ENCODE peak calls at places on chromosomes 2 and 18, in ten cellular contexts. V is CD4-positive, alpha-beta T cell; E is Caki2; S is DMS 273 treated with DMSO at 0.1 percent for 48 hours; P is tibial nerve; I is NCI-H1105 treated with DMSO at 0.1 percent for 48 hours; W is activated T-cell treated with anti-CD3 and anti-CD28 coated beads for 1 hour; Z is Ammon's horn; D is colonic mucosa; B is memory B cell. Q is an unnamed sample.

GRCh38 chr2:168999668-169000213 is 31.4 kb downstream of the ABCB11 start:
- DNase-seq in B (no peak), V (no peak), S (no peak), Z (no peak), E (no peak), D (no peak), P (no peak), I (no peak), W (no peak), Q (no peak)

GRCh38 chr2:121400206-121400605 is 115.2 kb upstream of the TFCP2L1 start:
- DNase-seq in S (no peak), E (no peak), B (no peak), P (no peak), V (no peak), I (no peak), W (no peak), D (no peak), Z (no peak), Q (no peak)

GRCh38 chr18:76098728-76099514 is 396.1 kb downstream of the ZNF516 start:
- DNase-seq in V (no peak), S (no peak), D (no peak), Z (peak), W (no peak), B (no peak), P (no peak), E (no peak), I (no peak), Q (no peak)

GRCh38 chr2:68432696-68433658 is 34.1 kb downstream of the FBXO48 start:
- DNase-seq in Z (no peak), P (no peak), I (no peak), D (no peak), B (no peak), W (no peak), E (no peak), V (no peak), S (no peak), Q (no peak)

GRCh38 chr18:75531212-75531850 is 103.8 kb upstream of the SMIM21 start:
- DNase-seq in V (no peak), D (no peak), I (no peak), W (no peak), Z (no peak), P (no peak), B (no peak), S (no peak), E (no peak), Q (no peak)

GRCh38 chr2:147364597-147364996 is 480.2 kb upstream of the ACVR2A start:
- DNase-seq in I (no peak), W (no peak), P (no peak), D (no peak), Z (no peak), V (no peak), B (no peak), E (no peak), S (no peak), Q (peak)

GRCh38 chr18:50944245-50944917 is 23.5 kb upstream of the ELAC1 start:
- DNase-seq in S (no peak), Z (peak), I (no peak), V (no peak), E (no peak), D (no peak), P (peak), W (no peak), B (no peak), Q (no peak)

GRCh38 chr2:18435425-18436037 is 124.9 kb downstream of the RDH14 start:
- DNase-seq in D (peak), W (no peak), Z (peak), B (no peak), V (no peak), S (no peak), E (peak), P (peak), I (peak), Q (peak)

GRCh38 chr2:8714283-8714682 is 32.4 kb downstream of the ID2 start:
- DNase-seq in W (no peak), Z (no peak), V (no peak), B (no peak), E (no peak), D (no peak), S (no peak), I (no peak), P (no peak), Q (no peak)

GRCh38 chr2:7097353-7097895 is 180.2 kb downstream of the RNF144A start:
- DNase-seq in W (peak), D (peak), P (peak), V (peak), S (peak), I (peak), B (peak), Z (peak), E (peak), Q (peak)

GRCh38 chr2:12169721-12170120 is 423.3 kb downstream of the LPIN1 start:
- DNase-seq in V (no peak), D (no peak), E (no peak), Z (peak), P (peak), W (no peak), I (no peak), B (no peak), S (no peak), Q (no peak)

GRCh38 chr18:34847408-34847807 is 137.3 kb downstream of the DTNA start:
- DNase-seq in E (no peak), V (no peak), S (no peak), Z (no peak), D (no peak), W (no peak), P (no peak), B (no peak), I (no peak), Q (no peak)

GRCh38 chr2:223203971-223204370 is 152.0 kb downstream of the KCNE4 start:
- DNase-seq in W (no peak), V (no peak), P (no peak), I (no peak), D (no peak), E (no peak), Z (no peak), S (no peak), B (no peak), Q (no peak)

GRCh38 chr2:6401301-6401700 is 464.4 kb downstream of the CMPK2 start:
- DNase-seq in D (no peak), I (no peak), B (no peak), S (no peak), Z (no peak), E (no peak), P (no peak), W (no peak), V (no peak), Q (no peak)

GRCh38 chr2:191691016-191691725 is 13.2 kb downstream of the NABP1 start:
- DNase-seq in P (peak), Z (peak), B (peak), D (peak), I (peak), E (peak), V (no peak), S (peak), W (no peak), Q (peak)

GRCh38 chr2:69216535-69217332 is 170.3 kb downstream of the GFPT1 start:
- DNase-seq in W (no peak), V (no peak), E (no peak), Z (no peak), I (no peak), B (no peak), D (no peak), P (no peak), S (no peak), Q (no peak)

GRCh38 chr18:76604642-76605240 is 109.7 kb upstream of the ZNF516 start:
- DNase-seq in W (no peak), D (no peak), B (no peak), I (no peak), V (no peak), Z (no peak), P (no peak), S (no peak), E (no peak), Q (no peak)

Q was measured in Jurkat, Clone E6-1.